ENCODE peak calls at places on chromosomes 11 and 22, in eight cellular contexts. One of them, this sample, is unnamed.

GRCh38 chr11:76524919-76525318 is 80.1 kb downstream of the EMSY start:
- DNase-seq in mesendoderm: no peak
- DNase-seq in amygdala: no peak
- DNase-seq in T47D: peak
- DNase-seq in stimulated activated CD8-positive, alpha-beta memory T cell treated with anti-CD3 and anti-CD28 coated beads, Interleukin-4, amount 100 ng/mL, for 4 hours: no peak
- DNase-seq in kidney tubule cell: peak
- DNase-seq in upper lobe of right lung: no peak
- DNase-seq in nephron progenitor cell: no peak
- DNase-seq in this sample: no peak

GRCh38 chr11:87235366-87235765 is 197.6 kb downstream of the TMEM135 start:
- DNase-seq in mesendoderm: no peak
- DNase-seq in amygdala: no peak
- DNase-seq in T47D: no peak
- DNase-seq in stimulated activated CD8-positive, alpha-beta memory T cell treated with anti-CD3 and anti-CD28 coated beads, Interleukin-4, amount 100 ng/mL, for 4 hours: no peak
- DNase-seq in kidney tubule cell: no peak
- DNase-seq in upper lobe of right lung: no peak
- DNase-seq in nephron progenitor cell: no peak
- DNase-seq in this sample: no peak

GRCh38 chr11:47272706-47273105 is 2.8 kb downstream of the MADD start:
- DNase-seq in mesendoderm: no peak
- DNase-seq in amygdala: no peak
- DNase-seq in T47D: no peak
- DNase-seq in stimulated activated CD8-positive, alpha-beta memory T cell treated with anti-CD3 and anti-CD28 coated beads, Interleukin-4, amount 100 ng/mL, for 4 hours: no peak
- DNase-seq in kidney tubule cell: no peak
- DNase-seq in upper lobe of right lung: no peak
- DNase-seq in nephron progenitor cell: no peak
- DNase-seq in this sample: no peak

GRCh38 chr22:28997342-28997741 is 64.3 kb downstream of the C22orf31 start:
- DNase-seq in mesendoderm: no peak
- DNase-seq in amygdala: no peak
- DNase-seq in T47D: no peak
- DNase-seq in stimulated activated CD8-positive, alpha-beta memory T cell treated with anti-CD3 and anti-CD28 coated beads, Interleukin-4, amount 100 ng/mL, for 4 hours: no peak
- DNase-seq in kidney tubule cell: no peak
- DNase-seq in upper lobe of right lung: no peak
- DNase-seq in nephron progenitor cell: no peak
- DNase-seq in this sample: no peak

GRCh38 chr22:20102203-20102780 is 13.6 kb upstream of the RANBP1 start:
- DNase-seq in mesendoderm: peak
- DNase-seq in amygdala: no peak
- DNase-seq in T47D: no peak
- DNase-seq in stimulated activated CD8-positive, alpha-beta memory T cell treated with anti-CD3 and anti-CD28 coated beads, Interleukin-4, amount 100 ng/mL, for 4 hours: no peak
- DNase-seq in kidney tubule cell: no peak
- DNase-seq in upper lobe of right lung: no peak
- DNase-seq in nephron progenitor cell: no peak
- DNase-seq in this sample: no peak

GRCh38 chr11:34915136-34916013 is 804 bp downstream of the APIP start:
- DNase-seq in mesendoderm: no peak
- DNase-seq in amygdala: no peak
- DNase-seq in T47D: no peak
- DNase-seq in stimulated activated CD8-positive, alpha-beta memory T cell treated with anti-CD3 and anti-CD28 coated beads, Interleukin-4, amount 100 ng/mL, for 4 hours: no peak
- DNase-seq in kidney tubule cell: no peak
- DNase-seq in upper lobe of right lung: no peak
- DNase-seq in nephron progenitor cell: no peak
- DNase-seq in this sample: no peak

GRCh38 chr22:47283616-47284270 is 521.3 kb downstream of the TBC1D22A start:
- DNase-seq in mesendoderm: no peak
- DNase-seq in amygdala: no peak
- DNase-seq in T47D: no peak
- DNase-seq in stimulated activated CD8-positive, alpha-beta memory T cell treated with anti-CD3 and anti-CD28 coated beads, Interleukin-4, amount 100 ng/mL, for 4 hours: no peak
- DNase-seq in kidney tubule cell: no peak
- DNase-seq in upper lobe of right lung: peak
- DNase-seq in nephron progenitor cell: no peak
- DNase-seq in this sample: no peak

GRCh38 chr11:65316311-65316978 is 1.8 kb downstream of the CDC42EP2 start:
- DNase-seq in mesendoderm: peak
- DNase-seq in amygdala: no peak
- DNase-seq in T47D: no peak
- DNase-seq in stimulated activated CD8-positive, alpha-beta memory T cell treated with anti-CD3 and anti-CD28 coated beads, Interleukin-4, amount 100 ng/mL, for 4 hours: no peak
- DNase-seq in kidney tubule cell: no peak
- DNase-seq in upper lobe of right lung: no peak
- DNase-seq in nephron progenitor cell: peak
- DNase-seq in this sample: peak

GRCh38 chr11:68066742-68067141 is 27.9 kb downstream of the TCIRG1 start:
- DNase-seq in mesendoderm: no peak
- DNase-seq in amygdala: no peak
- DNase-seq in T47D: no peak
- DNase-seq in stimulated activated CD8-positive, alpha-beta memory T cell treated with anti-CD3 and anti-CD28 coated beads, Interleukin-4, amount 100 ng/mL, for 4 hours: no peak
- DNase-seq in kidney tubule cell: no peak
- DNase-seq in upper lobe of right lung: no peak
- DNase-seq in nephron progenitor cell: no peak
- DNase-seq in this sample: no peak

GRCh38 chr22:19730662-19731360 is 7.5 kb downstream of the GP1BB start:
- DNase-seq in mesendoderm: peak
- DNase-seq in amygdala: peak
- DNase-seq in T47D: peak
- DNase-seq in stimulated activated CD8-positive, alpha-beta memory T cell treated with anti-CD3 and anti-CD28 coated beads, Interleukin-4, amount 100 ng/mL, for 4 hours: peak
- DNase-seq in kidney tubule cell: peak
- DNase-seq in upper lobe of right lung: peak
- DNase-seq in nephron progenitor cell: peak
- DNase-seq in this sample: peak

GRCh38 chr11:2828585-2829330 is 56.8 kb downstream of the CDKN1C start:
- DNase-seq in mesendoderm: no peak
- DNase-seq in amygdala: no peak
- DNase-seq in T47D: no peak
- DNase-seq in stimulated activated CD8-positive, alpha-beta memory T cell treated with anti-CD3 and anti-CD28 coated beads, Interleukin-4, amount 100 ng/mL, for 4 hours: no peak
- DNase-seq in kidney tubule cell: no peak
- DNase-seq in upper lobe of right lung: no peak
- DNase-seq in nephron progenitor cell: no peak
- DNase-seq in this sample: no peak

GRCh38 chr22:42292726-42293520 is 22.5 kb upstream of the TCF20 start:
- DNase-seq in mesendoderm: no peak
- DNase-seq in amygdala: no peak
- DNase-seq in T47D: peak
- DNase-seq in stimulated activated CD8-positive, alpha-beta memory T cell treated with anti-CD3 and anti-CD28 coated beads, Interleukin-4, amount 100 ng/mL, for 4 hours: no peak
- DNase-seq in kidney tubule cell: no peak
- DNase-seq in upper lobe of right lung: no peak
- DNase-seq in nephron progenitor cell: no peak
- DNase-seq in this sample: no peak

GRCh38 chr11:77191429-77191822 is 63.4 kb downstream of the MYO7A start:
- DNase-seq in mesendoderm: no peak
- DNase-seq in amygdala: no peak
- DNase-seq in T47D: peak
- DNase-seq in stimulated activated CD8-positive, alpha-beta memory T cell treated with anti-CD3 and anti-CD28 coated beads, Interleukin-4, amount 100 ng/mL, for 4 hours: no peak
- DNase-seq in kidney tubule cell: no peak
- DNase-seq in upper lobe of right lung: no peak
- DNase-seq in nephron progenitor cell: no peak
- DNase-seq in this sample: no peak

GRCh38 chr11:131275580-131275979 is 94.8 kb upstream of the NTM start:
- DNase-seq in mesendoderm: no peak
- DNase-seq in amygdala: peak
- DNase-seq in T47D: no peak
- DNase-seq in stimulated activated CD8-positive, alpha-beta memory T cell treated with anti-CD3 and anti-CD28 coated beads, Interleukin-4, amount 100 ng/mL, for 4 hours: no peak
- DNase-seq in kidney tubule cell: no peak
- DNase-seq in upper lobe of right lung: no peak
- DNase-seq in nephron progenitor cell: no peak
- DNase-seq in this sample: no peak

GRCh38 chr11:27945323-27945722 is 162.6 kb downstream of the KIF18A start:
- DNase-seq in mesendoderm: no peak
- DNase-seq in amygdala: no peak
- DNase-seq in T47D: no peak
- DNase-seq in stimulated activated CD8-positive, alpha-beta memory T cell treated with anti-CD3 and anti-CD28 coated beads, Interleukin-4, amount 100 ng/mL, for 4 hours: no peak
- DNase-seq in kidney tubule cell: no peak
- DNase-seq in upper lobe of right lung: no peak
- DNase-seq in nephron progenitor cell: no peak
- DNase-seq in this sample: no peak

GRCh38 chr22:41917906-41918791 is 3.3 kb upstream of the SHISA8 start:
- DNase-seq in mesendoderm: no peak
- DNase-seq in amygdala: no peak
- DNase-seq in T47D: no peak
- DNase-seq in stimulated activated CD8-positive, alpha-beta memory T cell treated with anti-CD3 and anti-CD28 coated beads, Interleukin-4, amount 100 ng/mL, for 4 hours: no peak
- DNase-seq in kidney tubule cell: peak
- DNase-seq in upper lobe of right lung: no peak
- DNase-seq in nephron progenitor cell: no peak
- DNase-seq in this sample: no peak

GRCh38 chr11:11580831-11581492 is 40.8 kb downstream of the GALNT18 start:
- DNase-seq in mesendoderm: no peak
- DNase-seq in amygdala: no peak
- DNase-seq in T47D: no peak
- DNase-seq in stimulated activated CD8-positive, alpha-beta memory T cell treated with anti-CD3 and anti-CD28 coated beads, Interleukin-4, amount 100 ng/mL, for 4 hours: no peak
- DNase-seq in kidney tubule cell: no peak
- DNase-seq in upper lobe of right lung: no peak
- DNase-seq in nephron progenitor cell: no peak
- DNase-seq in this sample: no peak

GRCh38 chr11:78418584-78419211 is 1.1 kb upstream of the GAB2 start:
- DNase-seq in mesendoderm: no peak
- DNase-seq in amygdala: no peak
- DNase-seq in T47D: no peak
- DNase-seq in stimulated activated CD8-positive, alpha-beta memory T cell treated with anti-CD3 and anti-CD28 coated beads, Interleukin-4, amount 100 ng/mL, for 4 hours: no peak
- DNase-seq in kidney tubule cell: no peak
- DNase-seq in upper lobe of right lung: no peak
- DNase-seq in nephron progenitor cell: no peak
- DNase-seq in this sample: no peak

GRCh38 chr22:37018815-37019308 is 385 bp downstream of the TST start:
- DNase-seq in mesendoderm: peak
- DNase-seq in amygdala: peak
- DNase-seq in T47D: no peak
- DNase-seq in stimulated activated CD8-positive, alpha-beta memory T cell treated with anti-CD3 and anti-CD28 coated beads, Interleukin-4, amount 100 ng/mL, for 4 hours: no peak
- DNase-seq in kidney tubule cell: peak
- DNase-seq in upper lobe of right lung: peak
- DNase-seq in nephron progenitor cell: peak
- DNase-seq in this sample: no peak

GRCh38 chr11:279966-280761 is 2.0 kb downstream of the NLRP6 start:
- DNase-seq in mesendoderm: no peak
- DNase-seq in amygdala: no peak
- DNase-seq in T47D: peak
- DNase-seq in stimulated activated CD8-positive, alpha-beta memory T cell treated with anti-CD3 and anti-CD28 coated beads, Interleukin-4, amount 100 ng/mL, for 4 hours: no peak
- DNase-seq in kidney tubule cell: peak
- DNase-seq in upper lobe of right lung: peak
- DNase-seq in nephron progenitor cell: no peak
- DNase-seq in this sample: peak